ENCODE peak calls at places on chromosomes 6 and 20, in ten cellular contexts. One of them, this sample, is unnamed.

GRCh38 chr6:90294614-90294988 is 2.0 kb downstream of the BACH2 start:
- DNase-seq in endothelial cell of umbilical vein: no peak
- DNase-seq in HepG2: no peak
- DNase-seq in vagina: no peak
- DNase-seq in SK-N-SH: peak
- DNase-seq in upper lobe of left lung: no peak
- DNase-seq in transverse colon: no peak
- DNase-seq in GM12892: no peak
- DNase-seq in breast epithelium: no peak
- DNase-seq in stomach: no peak
- DNase-seq in this sample: no peak

GRCh38 chr6:139699335-139699734 is 324.9 kb upstream of the CITED2 start:
- DNase-seq in endothelial cell of umbilical vein: no peak
- DNase-seq in HepG2: no peak
- DNase-seq in vagina: no peak
- DNase-seq in SK-N-SH: no peak
- DNase-seq in upper lobe of left lung: peak
- DNase-seq in transverse colon: no peak
- DNase-seq in GM12892: no peak
- DNase-seq in breast epithelium: no peak
- DNase-seq in stomach: no peak
- DNase-seq in this sample: no peak

GRCh38 chr6:9504191-9504590 is 910.7 kb downstream of the TFAP2A start:
- DNase-seq in endothelial cell of umbilical vein: no peak
- DNase-seq in HepG2: no peak
- DNase-seq in vagina: no peak
- DNase-seq in SK-N-SH: no peak
- DNase-seq in upper lobe of left lung: no peak
- DNase-seq in transverse colon: no peak
- DNase-seq in GM12892: no peak
- DNase-seq in breast epithelium: no peak
- DNase-seq in stomach: no peak
- DNase-seq in this sample: no peak

GRCh38 chr6:55568779-55569439 is 10.1 kb downstream of the HMGCLL1 start:
- DNase-seq in endothelial cell of umbilical vein: no peak
- DNase-seq in HepG2: no peak
- DNase-seq in vagina: no peak
- DNase-seq in SK-N-SH: no peak
- DNase-seq in upper lobe of left lung: no peak
- DNase-seq in transverse colon: no peak
- DNase-seq in GM12892: no peak
- DNase-seq in breast epithelium: no peak
- DNase-seq in stomach: no peak
- DNase-seq in this sample: no peak

GRCh38 chr20:6692566-6693168 is 74.8 kb upstream of the BMP2 start:
- DNase-seq in endothelial cell of umbilical vein: no peak
- DNase-seq in HepG2: no peak
- DNase-seq in vagina: no peak
- DNase-seq in SK-N-SH: no peak
- DNase-seq in upper lobe of left lung: no peak
- DNase-seq in transverse colon: peak
- DNase-seq in GM12892: no peak
- DNase-seq in breast epithelium: no peak
- DNase-seq in stomach: no peak
- DNase-seq in this sample: peak

GRCh38 chr20:41163821-41164220 is 26.5 kb downstream of the PLCG1 start:
- DNase-seq in endothelial cell of umbilical vein: no peak
- DNase-seq in HepG2: no peak
- DNase-seq in vagina: no peak
- DNase-seq in SK-N-SH: no peak
- DNase-seq in upper lobe of left lung: no peak
- DNase-seq in transverse colon: no peak
- DNase-seq in GM12892: no peak
- DNase-seq in breast epithelium: no peak
- DNase-seq in stomach: no peak
- DNase-seq in this sample: no peak

GRCh38 chr6:119147101-119148053 is 68.9 kb upstream of the FAM184A start:
- DNase-seq in endothelial cell of umbilical vein: peak
- DNase-seq in HepG2: peak
- DNase-seq in vagina: no peak
- DNase-seq in SK-N-SH: no peak
- DNase-seq in upper lobe of left lung: peak
- DNase-seq in transverse colon: peak
- DNase-seq in GM12892: peak
- DNase-seq in breast epithelium: no peak
- DNase-seq in stomach: peak
- DNase-seq in this sample: peak

GRCh38 chr20:25149986-25150385 is 45.5 kb upstream of the ENTPD6 start:
- DNase-seq in endothelial cell of umbilical vein: no peak
- DNase-seq in HepG2: no peak
- DNase-seq in vagina: no peak
- DNase-seq in SK-N-SH: no peak
- DNase-seq in upper lobe of left lung: no peak
- DNase-seq in transverse colon: no peak
- DNase-seq in GM12892: no peak
- DNase-seq in breast epithelium: no peak
- DNase-seq in stomach: no peak
- DNase-seq in this sample: no peak

GRCh38 chr20:57407541-57407956 is 16.4 kb downstream of the RBM38 start:
- DNase-seq in endothelial cell of umbilical vein: no peak
- DNase-seq in HepG2: no peak
- DNase-seq in vagina: no peak
- DNase-seq in SK-N-SH: no peak
- DNase-seq in upper lobe of left lung: no peak
- DNase-seq in transverse colon: no peak
- DNase-seq in GM12892: no peak
- DNase-seq in breast epithelium: no peak
- DNase-seq in stomach: no peak
- DNase-seq in this sample: no peak

GRCh38 chr6:108947114-108947854 is 99.1 kb downstream of the ARMC2 start:
- DNase-seq in endothelial cell of umbilical vein: no peak
- DNase-seq in HepG2: no peak
- DNase-seq in vagina: no peak
- DNase-seq in SK-N-SH: peak
- DNase-seq in upper lobe of left lung: no peak
- DNase-seq in transverse colon: no peak
- DNase-seq in GM12892: no peak
- DNase-seq in breast epithelium: no peak
- DNase-seq in stomach: no peak
- DNase-seq in this sample: peak

GRCh38 chr20:60053125-60053812 is 95.0 kb downstream of the CDH26 start:
- DNase-seq in endothelial cell of umbilical vein: no peak
- DNase-seq in HepG2: peak
- DNase-seq in vagina: no peak
- DNase-seq in SK-N-SH: no peak
- DNase-seq in upper lobe of left lung: no peak
- DNase-seq in transverse colon: no peak
- DNase-seq in GM12892: no peak
- DNase-seq in breast epithelium: no peak
- DNase-seq in stomach: no peak
- DNase-seq in this sample: no peak
- TF ChIP-seq POLR2AphosphoS5 in endothelial cell of umbilical vein: no peak
- TF ChIP-seq POLR2AphosphoS5 in HepG2: no peak
- TF ChIP-seq POLR2AphosphoS5 in vagina: no peak
- TF ChIP-seq POLR2AphosphoS5 in SK-N-SH: no peak
- TF ChIP-seq POLR2AphosphoS5 in upper lobe of left lung: no peak
- TF ChIP-seq POLR2AphosphoS5 in transverse colon: no peak
- TF ChIP-seq POLR2AphosphoS5 in GM12892: no peak
- TF ChIP-seq POLR2AphosphoS5 in breast epithelium: no peak
- TF ChIP-seq POLR2AphosphoS5 in stomach: no peak
- TF ChIP-seq POLR2AphosphoS5 in this sample: no peak

GRCh38 chr6:31633447-31633846 is 12.9 kb downstream of the PRRC2A start:
- DNase-seq in endothelial cell of umbilical vein: no peak
- DNase-seq in HepG2: no peak
- DNase-seq in vagina: no peak
- DNase-seq in SK-N-SH: peak
- DNase-seq in upper lobe of left lung: no peak
- DNase-seq in transverse colon: no peak
- DNase-seq in GM12892: no peak
- DNase-seq in breast epithelium: no peak
- DNase-seq in stomach: no peak
- DNase-seq in this sample: no peak
- TF ChIP-seq POLR2AphosphoS5 in endothelial cell of umbilical vein: no peak
- TF ChIP-seq POLR2AphosphoS5 in HepG2: peak
- TF ChIP-seq POLR2AphosphoS5 in vagina: no peak
- TF ChIP-seq POLR2AphosphoS5 in SK-N-SH: no peak
- TF ChIP-seq POLR2AphosphoS5 in upper lobe of left lung: no peak
- TF ChIP-seq POLR2AphosphoS5 in transverse colon: no peak
- TF ChIP-seq POLR2AphosphoS5 in GM12892: no peak
- TF ChIP-seq POLR2AphosphoS5 in breast epithelium: no peak
- TF ChIP-seq POLR2AphosphoS5 in stomach: no peak
- TF ChIP-seq POLR2AphosphoS5 in this sample: no peak

GRCh38 chr6:37082390-37082789 is 76.9 kb downstream of the FGD2 start:
- DNase-seq in endothelial cell of umbilical vein: no peak
- DNase-seq in HepG2: no peak
- DNase-seq in vagina: no peak
- DNase-seq in SK-N-SH: no peak
- DNase-seq in upper lobe of left lung: no peak
- DNase-seq in transverse colon: no peak
- DNase-seq in GM12892: no peak
- DNase-seq in breast epithelium: no peak
- DNase-seq in stomach: no peak
- DNase-seq in this sample: no peak
- TF ChIP-seq POLR2AphosphoS5 in endothelial cell of umbilical vein: no peak
- TF ChIP-seq POLR2AphosphoS5 in HepG2: no peak
- TF ChIP-seq POLR2AphosphoS5 in vagina: no peak
- TF ChIP-seq POLR2AphosphoS5 in SK-N-SH: no peak
- TF ChIP-seq POLR2AphosphoS5 in upper lobe of left lung: no peak
- TF ChIP-seq POLR2AphosphoS5 in transverse colon: no peak
- TF ChIP-seq POLR2AphosphoS5 in GM12892: no peak
- TF ChIP-seq POLR2AphosphoS5 in breast epithelium: no peak
- TF ChIP-seq POLR2AphosphoS5 in stomach: no peak
- TF ChIP-seq POLR2AphosphoS5 in this sample: no peak

DNA sequence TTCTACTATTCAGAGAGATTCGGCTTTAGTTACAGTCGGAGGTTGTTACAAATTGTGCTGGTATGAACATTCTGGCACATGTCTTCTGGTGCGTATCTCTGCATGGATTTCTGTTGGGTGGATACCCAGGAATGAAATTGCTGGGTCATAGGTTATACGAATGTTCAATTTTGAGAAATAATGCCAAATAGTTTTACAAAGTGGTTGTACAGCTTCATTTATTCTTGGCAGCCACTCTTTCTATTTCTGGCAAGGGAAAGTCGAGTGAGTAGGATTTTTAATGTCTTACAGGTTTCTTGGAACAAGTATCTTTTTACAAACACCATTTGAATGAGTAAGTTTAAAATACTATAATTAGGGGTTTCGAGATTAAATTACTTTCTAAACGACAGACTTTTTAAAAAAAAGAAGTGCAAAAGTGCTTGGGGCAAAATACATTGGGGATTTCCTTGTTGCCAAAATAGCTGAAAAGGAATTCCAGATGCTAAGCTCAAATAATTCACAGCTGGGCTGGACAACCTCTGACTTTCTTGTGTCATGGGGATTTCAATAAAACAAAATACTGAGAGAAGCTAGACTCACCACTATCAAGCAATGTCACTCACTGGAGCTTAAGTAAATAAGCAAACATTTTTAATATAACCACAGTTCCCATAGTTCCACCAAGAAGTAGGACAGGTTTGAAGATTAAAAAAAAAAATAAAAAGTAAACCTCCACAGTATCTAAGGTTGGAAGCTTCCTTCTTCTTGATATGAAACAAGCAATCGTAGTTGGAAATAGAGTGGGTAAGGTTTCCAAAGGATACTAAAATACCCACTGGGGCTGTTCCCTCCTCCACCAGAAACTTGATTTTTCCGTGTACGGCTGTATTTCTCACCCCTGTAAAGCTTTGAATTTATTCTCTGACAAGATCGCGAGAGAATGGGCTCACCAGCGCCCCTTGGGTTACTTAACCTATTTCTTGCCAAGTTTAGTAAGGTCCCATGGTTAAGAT is 21.6 kb upstream of the GFOD1 start:
- DNase-seq in endothelial cell of umbilical vein: no peak
- DNase-seq in HepG2: no peak
- DNase-seq in vagina: no peak
- DNase-seq in SK-N-SH: no peak
- DNase-seq in upper lobe of left lung: no peak
- DNase-seq in transverse colon: no peak
- DNase-seq in GM12892: no peak
- DNase-seq in breast epithelium: no peak
- DNase-seq in stomach: no peak
- DNase-seq in this sample: no peak
- TF ChIP-seq POLR2AphosphoS5 in endothelial cell of umbilical vein: no peak
- TF ChIP-seq POLR2AphosphoS5 in HepG2: no peak
- TF ChIP-seq POLR2AphosphoS5 in vagina: no peak
- TF ChIP-seq POLR2AphosphoS5 in SK-N-SH: no peak
- TF ChIP-seq POLR2AphosphoS5 in upper lobe of left lung: no peak
- TF ChIP-seq POLR2AphosphoS5 in transverse colon: no peak
- TF ChIP-seq POLR2AphosphoS5 in GM12892: no peak
- TF ChIP-seq POLR2AphosphoS5 in breast epithelium: no peak
- TF ChIP-seq POLR2AphosphoS5 in stomach: no peak
- TF ChIP-seq POLR2AphosphoS5 in this sample: no peak

DNA sequence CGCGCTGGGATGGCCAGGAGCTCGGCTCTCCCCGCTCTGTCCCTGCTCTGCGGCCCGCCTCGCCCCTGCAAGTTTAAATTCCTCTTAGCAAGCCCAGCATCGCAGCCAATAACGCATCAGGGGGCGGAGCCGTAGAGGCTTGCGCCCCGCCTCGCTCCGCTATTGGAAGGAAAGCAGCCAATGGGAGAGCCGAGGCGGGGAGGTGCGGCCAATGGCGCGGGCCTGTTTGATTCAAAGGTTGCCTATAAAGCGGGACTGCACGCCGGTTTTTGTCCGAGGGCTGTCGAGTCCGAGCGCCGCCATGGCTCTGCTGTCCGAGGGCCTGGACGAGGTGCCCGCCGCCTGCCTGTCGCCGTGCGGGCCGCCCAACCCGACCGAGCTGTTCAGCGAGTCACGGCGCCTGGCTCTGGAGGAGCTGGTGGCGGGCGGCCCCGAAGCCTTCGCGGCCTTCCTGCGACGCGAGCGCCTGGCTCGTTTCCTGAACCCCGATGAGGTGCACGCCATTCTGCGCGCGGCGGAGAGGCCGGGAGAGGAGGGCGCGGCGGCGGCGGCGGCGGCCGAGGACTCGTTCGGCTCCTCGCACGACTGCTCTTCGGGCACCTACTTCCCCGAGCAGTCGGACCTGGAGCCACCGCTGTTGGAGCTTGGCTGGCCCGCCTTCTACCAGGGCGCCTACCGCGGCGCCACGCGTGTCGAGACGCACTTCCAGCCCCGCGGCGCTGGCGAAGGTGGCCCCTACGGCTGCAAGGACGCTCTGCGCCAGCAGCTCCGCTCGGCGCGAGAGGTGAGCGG is at the start of gene FAM83D:
- DNase-seq in endothelial cell of umbilical vein: peak
- DNase-seq in HepG2: peak
- DNase-seq in vagina: no peak
- DNase-seq in SK-N-SH: peak
- DNase-seq in upper lobe of left lung: peak
- DNase-seq in transverse colon: peak
- DNase-seq in GM12892: peak
- DNase-seq in breast epithelium: peak
- DNase-seq in stomach: peak
- DNase-seq in this sample: peak
- TF ChIP-seq POLR2AphosphoS5 in endothelial cell of umbilical vein: peak
- TF ChIP-seq POLR2AphosphoS5 in HepG2: peak
- TF ChIP-seq POLR2AphosphoS5 in vagina: peak
- TF ChIP-seq POLR2AphosphoS5 in SK-N-SH: peak
- TF ChIP-seq POLR2AphosphoS5 in upper lobe of left lung: peak
- TF ChIP-seq POLR2AphosphoS5 in transverse colon: peak
- TF ChIP-seq POLR2AphosphoS5 in GM12892: peak
- TF ChIP-seq POLR2AphosphoS5 in breast epithelium: no peak
- TF ChIP-seq POLR2AphosphoS5 in stomach: peak
- TF ChIP-seq POLR2AphosphoS5 in this sample: peak

GRCh38 chr20:1338096-1338495 is 9.2 kb upstream of the SDCBP2 start:
- DNase-seq in endothelial cell of umbilical vein: no peak
- DNase-seq in HepG2: no peak
- DNase-seq in vagina: no peak
- DNase-seq in SK-N-SH: no peak
- DNase-seq in upper lobe of left lung: no peak
- DNase-seq in transverse colon: no peak
- DNase-seq in GM12892: no peak
- DNase-seq in breast epithelium: no peak
- DNase-seq in stomach: no peak
- DNase-seq in this sample: peak
- TF ChIP-seq POLR2AphosphoS5 in endothelial cell of umbilical vein: no peak
- TF ChIP-seq POLR2AphosphoS5 in HepG2: no peak
- TF ChIP-seq POLR2AphosphoS5 in vagina: no peak
- TF ChIP-seq POLR2AphosphoS5 in SK-N-SH: no peak
- TF ChIP-seq POLR2AphosphoS5 in upper lobe of left lung: no peak
- TF ChIP-seq POLR2AphosphoS5 in transverse colon: no peak
- TF ChIP-seq POLR2AphosphoS5 in GM12892: no peak
- TF ChIP-seq POLR2AphosphoS5 in breast epithelium: no peak
- TF ChIP-seq POLR2AphosphoS5 in stomach: no peak
- TF ChIP-seq POLR2AphosphoS5 in this sample: no peak

This sample was measured in esophagus muscularis mucosa.